ENCODE peak calls at places on chromosomes 3 and 15, in five cellular contexts. M is left cardiac atrium; V is hypothalamus; D is activated CD8-positive, alpha-beta memory T cell treated with anti-CD3 and anti-CD28 coated beads for 48 hours; O is HL-60. A is an unnamed sample.

GRCh38 chr15:91853501-91853967 is at the start of gene SLCO3A1:
- DNase-seq in M (peak), V (peak), D (no peak), O (peak), A (peak)

GRCh38 chr3:195829897-195830254 is 18.1 kb upstream of the MUC4 start:
- DNase-seq in M (no peak), V (no peak), D (no peak), O (no peak), A (no peak)

GRCh38 chr3:64417816-64418215 is 192.6 kb upstream of the PRICKLE2 start:
- DNase-seq in M (no peak), V (no peak), D (no peak), O (no peak), A (peak)

GRCh38 chr3:20121088-20121487 is 64.9 kb downstream of the SGO1 start:
- DNase-seq in M (no peak), V (no peak), D (no peak), O (no peak), A (no peak)

GRCh38 chr15:63395730-63396545 is 14.3 kb upstream of the CA12 start:
- DNase-seq in M (no peak), V (no peak), D (no peak), O (no peak), A (no peak)

GRCh38 chr3:72496055-72496690 is 352.1 kb downstream of the SHQ1 start:
- DNase-seq in M (no peak), V (no peak), D (no peak), O (peak), A (no peak)

GRCh38 chr3:50675179-50676030 is 678 bp downstream of the DOCK3 start:
- DNase-seq in M (peak), V (peak), D (peak), O (no peak), A (no peak)

GRCh38 chr3:1228289-1228688 is 135.5 kb downstream of the CNTN6 start:
- DNase-seq in M (no peak), V (no peak), D (no peak), O (no peak), A (no peak)

GRCh38 chr15:77853910-77854309 is 221.2 kb upstream of the LINGO1 start:
- DNase-seq in M (no peak), V (no peak), D (no peak), O (no peak), A (no peak)

GRCh38 chr15:28191832-28192231 is 92.7 kb upstream of the OCA2 start:
- DNase-seq in M (peak), V (peak), D (no peak), O (no peak), A (no peak)

GRCh38 chr3:10601131-10601856 is 95.9 kb upstream of the ATP2B2 start:
- DNase-seq in M (no peak), V (peak), D (no peak), O (no peak), A (no peak)

GRCh38 chr3:98326945-98327344 is 26.7 kb upstream of the OR5K4 start:
- DNase-seq in M (no peak), V (no peak), D (no peak), O (no peak), A (no peak)

GRCh38 chr15:39886418-39886817 is 33.6 kb downstream of the GPR176 start:
- DNase-seq in M (no peak), V (no peak), D (no peak), O (no peak), A (no peak)

GRCh38 chr3:107928084-107928445 is 162.8 kb downstream of the CD47 start:
- DNase-seq in M (no peak), V (peak), D (no peak), O (peak), A (peak)

GRCh38 chr3:145125307-145125706 is 1035.7 kb downstream of the PLOD2 start:
- DNase-seq in M (no peak), V (no peak), D (no peak), O (no peak), A (no peak)

GRCh38 chr15:88745696-88746095 is 57.5 kb upstream of the ACAN start:
- DNase-seq in M (no peak), V (no peak), D (no peak), O (no peak), A (peak)

GRCh38 chr3:155737844-155738460 is 6.9 kb downstream of the PLCH1 start:
- DNase-seq in M (no peak), V (no peak), D (no peak), O (peak), A (no peak)

GRCh38 chr3:124939661-124940060 is 5.1 kb upstream of the MUC13 start:
- DNase-seq in M (no peak), V (no peak), D (no peak), O (no peak), A (no peak)

GRCh38 chr15:53209396-53210042 is 419.4 kb upstream of the ONECUT1 start:
- DNase-seq in M (no peak), V (no peak), D (no peak), O (no peak), A (no peak)

GRCh38 chr3:164179110-164179774 is 899.1 kb downstream of the SI start:
- DNase-seq in M (no peak), V (no peak), D (no peak), O (no peak), A (no peak)

GRCh38 chr3:168534761-168535160 is 439.0 kb upstream of the GOLIM4 start:
- DNase-seq in M (no peak), V (no peak), D (no peak), O (no peak), A (no peak)

GRCh38 chr15:79919090-79919748 is 22.4 kb upstream of the MTHFS start:
- DNase-seq in M (no peak), V (no peak), D (no peak), O (no peak), A (no peak)

GRCh38 chr15:49991587-49991986 is 127.4 kb downstream of the ATP8B4 start:
- DNase-seq in M (no peak), V (no peak), D (no peak), O (no peak), A (no peak)

GRCh38 chr3:20054549-20054987 is 14.3 kb downstream of the KAT2B start:
- DNase-seq in M (peak), V (no peak), D (peak), O (peak), A (peak)

GRCh38 chr3:189071452-189071851 is 100.3 kb upstream of the TPRG1 start:
- DNase-seq in M (no peak), V (no peak), D (no peak), O (no peak), A (peak)

GRCh38 chr3:56491566-56491965 is 23.3 kb upstream of the ERC2 start:
- DNase-seq in M (no peak), V (no peak), D (no peak), O (no peak), A (no peak)

GRCh38 chr15:92463826-92464225 is 70.1 kb downstream of the ST8SIA2 start:
- DNase-seq in M (no peak), V (no peak), D (no peak), O (no peak), A (no peak)

GRCh38 chr3:52281980-52282801 is 3.7 kb upstream of the WDR82 start:
- DNase-seq in M (no peak), V (no peak), D (no peak), O (peak), A (no peak)

GRCh38 chr15:74259324-74259712 is 23.2 kb downstream of the CCDC33 start:
- DNase-seq in M (no peak), V (no peak), D (no peak), O (no peak), A (no peak)

GRCh38 chr15:61041886-61042285 is 187.2 kb downstream of the RORA start:
- DNase-seq in M (no peak), V (no peak), D (no peak), O (no peak), A (no peak)

GRCh38 chr3:118882353-118882947 is 152.2 kb downstream of the IGSF11 start:
- DNase-seq in M (peak), V (peak), D (peak), O (peak), A (peak)

GRCh38 chr3:184338538-184338945 is 1.1 kb downstream of the FAM131A start:
- DNase-seq in M (peak), V (peak), D (no peak), O (no peak), A (no peak)

GRCh38 chr3:66372681-66373350 is 128.0 kb downstream of the LRIG1 start:
- DNase-seq in M (peak), V (peak), D (no peak), O (no peak), A (no peak)

GRCh38 chr15:42058791-42059190 is 35.6 kb downstream of the PLA2G4D start:
- DNase-seq in M (no peak), V (no peak), D (no peak), O (no peak), A (no peak)

GRCh38 chr3:142445816-142446254 is 2.0 kb downstream of the XRN1 start:
- DNase-seq in M (no peak), V (no peak), D (no peak), O (peak), A (no peak)

GRCh38 chr3:112407888-112408702 is 75.1 kb downstream of the CD200 start:
- DNase-seq in M (no peak), V (no peak), D (no peak), O (no peak), A (no peak)